ENCODE peak calls at places on chromosomes 5 and 9, in seven cellular contexts. One of them, this sample, is unnamed.

GRCh38 chr5:144882739-144883283 is 712.1 kb downstream of the KCTD16 start:
- DNase-seq in heart right ventricle: no peak
- DNase-seq in SK-N-SH: no peak
- DNase-seq in A549: no peak
- DNase-seq in left ventricle myocardium inferior: no peak
- DNase-seq in HL-60: no peak
- DNase-seq in neural progenitor cell: no peak
- DNase-seq in this sample: no peak

GRCh38 chr9:28439688-28440087 is 866.4 kb upstream of the C9orf72 start:
- DNase-seq in heart right ventricle: no peak
- DNase-seq in SK-N-SH: no peak
- DNase-seq in A549: no peak
- DNase-seq in left ventricle myocardium inferior: no peak
- DNase-seq in HL-60: no peak
- DNase-seq in neural progenitor cell: no peak
- DNase-seq in this sample: no peak

GRCh38 chr5:136030956-136031611 is 2.3 kb downstream of the TGFBI start:
- DNase-seq in heart right ventricle: no peak
- DNase-seq in SK-N-SH: peak; percentile 84
- DNase-seq in A549: no peak
- DNase-seq in left ventricle myocardium inferior: no peak
- DNase-seq in HL-60: no peak
- DNase-seq in neural progenitor cell: peak; percentile 39
- DNase-seq in this sample: peak; percentile 91

GRCh38 chr9:98009437-98009836 is 26.3 kb downstream of the ANP32B start:
- DNase-seq in heart right ventricle: no peak
- DNase-seq in SK-N-SH: no peak
- DNase-seq in A549: no peak
- DNase-seq in left ventricle myocardium inferior: no peak
- DNase-seq in HL-60: no peak
- DNase-seq in neural progenitor cell: no peak
- DNase-seq in this sample: no peak

GRCh38 chr5:178205010-178205748 is 846 bp downstream of the HNRNPAB start:
- DNase-seq in heart right ventricle: peak; percentile 81
- DNase-seq in SK-N-SH: peak; percentile 92
- DNase-seq in A549: peak; percentile 82
- DNase-seq in left ventricle myocardium inferior: peak; percentile 80
- DNase-seq in HL-60: no peak
- DNase-seq in neural progenitor cell: peak; percentile 84
- DNase-seq in this sample: peak; percentile 77

GRCh38 chr9:113298924-113299770 is 4.0 kb downstream of the RNF183 start:
- DNase-seq in heart right ventricle: no peak
- DNase-seq in SK-N-SH: no peak
- DNase-seq in A549: no peak
- DNase-seq in left ventricle myocardium inferior: no peak
- DNase-seq in HL-60: no peak
- DNase-seq in neural progenitor cell: no peak
- DNase-seq in this sample: no peak

GRCh38 chr5:1537166-1538154 is 13.7 kb upstream of the LPCAT1 start:
- DNase-seq in heart right ventricle: no peak
- DNase-seq in SK-N-SH: no peak
- DNase-seq in A549: no peak
- DNase-seq in left ventricle myocardium inferior: no peak
- DNase-seq in HL-60: no peak
- DNase-seq in neural progenitor cell: no peak
- DNase-seq in this sample: no peak

GRCh38 chr9:98826716-98827115 is 19.2 kb downstream of the GALNT12 start:
- DNase-seq in heart right ventricle: no peak
- DNase-seq in SK-N-SH: no peak
- DNase-seq in A549: no peak
- DNase-seq in left ventricle myocardium inferior: no peak
- DNase-seq in HL-60: no peak
- DNase-seq in neural progenitor cell: no peak
- DNase-seq in this sample: no peak

GRCh38 chr9:129001504-129002325 is 26.4 kb downstream of the SH3GLB2 start:
- DNase-seq in heart right ventricle: no peak
- DNase-seq in SK-N-SH: no peak
- DNase-seq in A549: no peak
- DNase-seq in left ventricle myocardium inferior: no peak
- DNase-seq in HL-60: no peak
- DNase-seq in neural progenitor cell: no peak
- DNase-seq in this sample: no peak

GRCh38 chr5:34412769-34413168 is 243.4 kb upstream of the RAI14 start:
- DNase-seq in heart right ventricle: no peak
- DNase-seq in SK-N-SH: no peak
- DNase-seq in A549: no peak
- DNase-seq in left ventricle myocardium inferior: no peak
- DNase-seq in HL-60: no peak
- DNase-seq in neural progenitor cell: no peak
- DNase-seq in this sample: no peak

GRCh38 chr9:112853882-112854585 is 36.6 kb downstream of the SLC46A2 start:
- DNase-seq in heart right ventricle: no peak
- DNase-seq in SK-N-SH: no peak
- DNase-seq in A549: no peak
- DNase-seq in left ventricle myocardium inferior: no peak
- DNase-seq in HL-60: no peak
- DNase-seq in neural progenitor cell: no peak
- DNase-seq in this sample: no peak

GRCh38 chr9:131598121-131598520 is 52.8 kb downstream of the PRRT1B start:
- DNase-seq in heart right ventricle: no peak
- DNase-seq in SK-N-SH: no peak
- DNase-seq in A549: no peak
- DNase-seq in left ventricle myocardium inferior: peak; percentile 55
- DNase-seq in HL-60: peak; percentile 99
- DNase-seq in neural progenitor cell: no peak
- DNase-seq in this sample: no peak

GRCh38 chr9:12719431-12719830 is 26.2 kb downstream of the TYRP1 start:
- DNase-seq in heart right ventricle: no peak
- DNase-seq in SK-N-SH: peak; percentile 22
- DNase-seq in A549: no peak
- DNase-seq in left ventricle myocardium inferior: no peak
- DNase-seq in HL-60: no peak
- DNase-seq in neural progenitor cell: peak; percentile 18
- DNase-seq in this sample: peak; percentile 51

GRCh38 chr5:78753093-78753531 is 104.5 kb upstream of the LHFPL2 start:
- DNase-seq in heart right ventricle: no peak
- DNase-seq in SK-N-SH: no peak
- DNase-seq in A549: no peak
- DNase-seq in left ventricle myocardium inferior: no peak
- DNase-seq in HL-60: no peak
- DNase-seq in neural progenitor cell: no peak
- DNase-seq in this sample: no peak

GRCh38 chr9:125805057-125805456 is 57.9 kb downstream of the PBX3 start:
- DNase-seq in heart right ventricle: no peak
- DNase-seq in SK-N-SH: no peak
- DNase-seq in A549: no peak
- DNase-seq in left ventricle myocardium inferior: no peak
- DNase-seq in HL-60: no peak
- DNase-seq in neural progenitor cell: no peak
- DNase-seq in this sample: no peak

GRCh38 chr5:81751836-81752643 is 1.1 kb upstream of the SSBP2 start:
- DNase-seq in heart right ventricle: no peak
- DNase-seq in SK-N-SH: no peak
- DNase-seq in A549: no peak
- DNase-seq in left ventricle myocardium inferior: no peak
- DNase-seq in HL-60: no peak
- DNase-seq in neural progenitor cell: peak; percentile 75
- DNase-seq in this sample: no peak

GRCh38 chr9:129036923-129037766 is 719 bp downstream of the MIGA2 start:
- DNase-seq in heart right ventricle: no peak
- DNase-seq in SK-N-SH: no peak
- DNase-seq in A549: no peak
- DNase-seq in left ventricle myocardium inferior: no peak
- DNase-seq in HL-60: no peak
- DNase-seq in neural progenitor cell: no peak
- DNase-seq in this sample: no peak

GRCh38 chr9:98231770-98232478 is 23.5 kb downstream of the TBC1D2 start:
- DNase-seq in heart right ventricle: no peak
- DNase-seq in SK-N-SH: no peak
- DNase-seq in A549: no peak
- DNase-seq in left ventricle myocardium inferior: no peak
- DNase-seq in HL-60: no peak
- DNase-seq in neural progenitor cell: no peak
- DNase-seq in this sample: peak; percentile 41

GRCh38 chr9:93463638-93464248 is 10.4 kb upstream of the FAM120AOS start:
- DNase-seq in heart right ventricle: no peak
- DNase-seq in SK-N-SH: no peak
- DNase-seq in A549: no peak
- DNase-seq in left ventricle myocardium inferior: no peak
- DNase-seq in HL-60: no peak
- DNase-seq in neural progenitor cell: no peak
- DNase-seq in this sample: no peak

GRCh38 chr9:93464395-93464794 is 11.0 kb upstream of the FAM120AOS start:
- DNase-seq in heart right ventricle: no peak
- DNase-seq in SK-N-SH: no peak
- DNase-seq in A549: no peak
- DNase-seq in left ventricle myocardium inferior: no peak
- DNase-seq in HL-60: no peak
- DNase-seq in neural progenitor cell: no peak
- DNase-seq in this sample: no peak

GRCh38 chr9:93466416-93467061 is 13.2 kb upstream of the FAM120AOS start:
- DNase-seq in heart right ventricle: no peak
- DNase-seq in SK-N-SH: no peak
- DNase-seq in A549: no peak
- DNase-seq in left ventricle myocardium inferior: no peak
- DNase-seq in HL-60: no peak
- DNase-seq in neural progenitor cell: no peak
- DNase-seq in this sample: no peak

GRCh38 chr9:93465853-93466252 is 12.5 kb upstream of the FAM120AOS start:
- DNase-seq in heart right ventricle: no peak
- DNase-seq in SK-N-SH: no peak
- DNase-seq in A549: no peak
- DNase-seq in left ventricle myocardium inferior: no peak
- DNase-seq in HL-60: no peak
- DNase-seq in neural progenitor cell: no peak
- DNase-seq in this sample: no peak

GRCh38 chr9:93464876-93465275 is 11.5 kb upstream of the FAM120AOS start:
- DNase-seq in heart right ventricle: no peak
- DNase-seq in SK-N-SH: no peak
- DNase-seq in A549: no peak
- DNase-seq in left ventricle myocardium inferior: no peak
- DNase-seq in HL-60: no peak
- DNase-seq in neural progenitor cell: no peak
- DNase-seq in this sample: peak; percentile 17
- TF ChIP-seq CTCF in heart right ventricle: peak; percentile 7
- TF ChIP-seq CTCF in SK-N-SH: no peak
- TF ChIP-seq CTCF in A549: no peak
- TF ChIP-seq CTCF in left ventricle myocardium inferior: no peak
- TF ChIP-seq CTCF in HL-60: no peak
- TF ChIP-seq CTCF in neural progenitor cell: no peak
- TF ChIP-seq CTCF in this sample: no peak

DNA sequence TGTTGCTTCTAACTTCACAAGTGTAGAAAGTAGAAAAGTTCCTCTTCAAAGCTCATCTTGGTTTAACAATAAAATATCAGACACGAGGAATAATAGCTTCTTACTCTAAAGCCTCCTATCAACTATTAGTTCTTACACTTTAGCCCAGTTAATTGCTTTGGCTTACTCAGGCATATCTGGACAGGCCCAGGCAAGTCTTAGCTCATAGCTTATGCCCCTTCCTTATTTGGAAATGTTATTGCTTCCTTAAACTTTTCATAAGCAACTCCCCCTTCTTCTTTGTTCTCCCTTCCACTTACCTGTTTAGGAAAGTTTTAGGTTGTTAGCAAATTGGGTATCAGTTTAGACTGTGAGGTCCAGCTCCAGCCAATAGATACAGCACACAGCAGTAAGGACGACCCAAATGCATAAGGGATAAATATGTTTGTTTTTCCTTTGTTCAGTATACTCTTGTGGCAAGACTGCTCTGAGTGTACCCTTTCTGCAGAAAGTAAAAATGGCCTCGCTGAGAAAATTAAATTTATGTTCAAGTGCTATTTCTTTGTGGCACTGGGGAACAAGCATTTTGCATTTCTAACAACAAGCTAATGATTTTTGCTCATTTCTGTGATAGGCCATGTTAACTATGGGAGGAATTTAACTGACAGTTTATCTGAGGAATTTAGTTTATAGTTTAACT is 162.1 kb downstream of the SMC2 start:
- DNase-seq in heart right ventricle: no peak
- DNase-seq in SK-N-SH: no peak
- DNase-seq in A549: no peak
- DNase-seq in left ventricle myocardium inferior: no peak
- DNase-seq in HL-60: no peak
- DNase-seq in neural progenitor cell: no peak
- DNase-seq in this sample: no peak
- H3K27ac ChIP-seq in heart right ventricle: no peak overlapping the region
- H3K27ac ChIP-seq in SK-N-SH: no peak overlapping the region
- H3K27ac ChIP-seq in A549: no peak overlapping the region
- H3K27ac ChIP-seq in left ventricle myocardium inferior: no peak overlapping the region
- H3K27ac ChIP-seq in HL-60: no peak overlapping the region
- H3K27ac ChIP-seq in neural progenitor cell: no peak overlapping the region
- H3K27ac ChIP-seq in this sample: no peak overlapping the region

DNA sequence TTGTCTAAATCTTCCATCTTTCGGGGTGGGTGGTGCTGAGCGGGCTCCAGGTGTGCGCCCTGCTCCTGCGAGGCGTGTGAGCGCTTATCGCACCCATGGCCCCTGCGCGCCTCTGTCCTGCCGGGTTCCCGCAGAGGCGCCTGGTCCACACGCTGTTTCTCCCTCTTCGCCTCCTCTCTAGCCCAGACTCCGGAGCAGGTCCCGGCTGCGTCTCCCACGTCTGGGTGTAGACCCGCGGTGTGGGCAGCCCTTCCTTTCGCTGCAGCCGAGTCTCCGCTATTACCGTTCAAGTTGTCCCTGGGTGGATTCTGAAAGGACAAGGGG is 40.5 kb upstream of the PLEKHG4B start:
- DNase-seq in heart right ventricle: no peak
- DNase-seq in SK-N-SH: no peak
- DNase-seq in A549: no peak
- DNase-seq in left ventricle myocardium inferior: no peak
- DNase-seq in HL-60: no peak
- DNase-seq in neural progenitor cell: no peak
- DNase-seq in this sample: no peak
- H3K4me3 ChIP-seq in heart right ventricle: no peak overlapping the region
- H3K4me3 ChIP-seq in SK-N-SH: no peak overlapping the region
- H3K4me3 ChIP-seq in A549: no peak overlapping the region
- H3K4me3 ChIP-seq in left ventricle myocardium inferior: no peak overlapping the region
- H3K4me3 ChIP-seq in HL-60: no peak overlapping the region
- H3K4me3 ChIP-seq in neural progenitor cell: peak overlapping the region; percentile 25
- H3K4me3 ChIP-seq in this sample: no peak overlapping the region

GRCh38 chr5:153752890-153753289 is 262.4 kb downstream of the GRIA1 start:
- DNase-seq in heart right ventricle: no peak
- DNase-seq in SK-N-SH: no peak
- DNase-seq in A549: no peak
- DNase-seq in left ventricle myocardium inferior: no peak
- DNase-seq in HL-60: no peak
- DNase-seq in neural progenitor cell: no peak
- DNase-seq in this sample: no peak

GRCh38 chr5:153745778-153746420 is 255.4 kb downstream of the GRIA1 start:
- DNase-seq in heart right ventricle: no peak
- DNase-seq in SK-N-SH: no peak
- DNase-seq in A549: no peak
- DNase-seq in left ventricle myocardium inferior: no peak
- DNase-seq in HL-60: no peak
- DNase-seq in neural progenitor cell: no peak
- DNase-seq in this sample: no peak

GRCh38 chr5:153746440-153746839 is 256.0 kb downstream of the GRIA1 start:
- DNase-seq in heart right ventricle: no peak
- DNase-seq in SK-N-SH: no peak
- DNase-seq in A549: no peak
- DNase-seq in left ventricle myocardium inferior: no peak
- DNase-seq in HL-60: no peak
- DNase-seq in neural progenitor cell: no peak
- DNase-seq in this sample: no peak

GRCh38 chr5:153749941-153750340 is 259.5 kb downstream of the GRIA1 start:
- DNase-seq in heart right ventricle: no peak
- DNase-seq in SK-N-SH: no peak
- DNase-seq in A549: no peak
- DNase-seq in left ventricle myocardium inferior: no peak
- DNase-seq in HL-60: no peak
- DNase-seq in neural progenitor cell: peak; percentile 65
- DNase-seq in this sample: no peak

GRCh38 chr5:153748823-153749222 is 258.4 kb downstream of the GRIA1 start:
- DNase-seq in heart right ventricle: no peak
- DNase-seq in SK-N-SH: no peak
- DNase-seq in A549: no peak
- DNase-seq in left ventricle myocardium inferior: no peak
- DNase-seq in HL-60: no peak
- DNase-seq in neural progenitor cell: no peak
- DNase-seq in this sample: no peak
- TF ChIP-seq CTCF in heart right ventricle: no peak
- TF ChIP-seq CTCF in SK-N-SH: no peak
- TF ChIP-seq CTCF in A549: no peak
- TF ChIP-seq CTCF in left ventricle myocardium inferior: no peak
- TF ChIP-seq CTCF in HL-60: no peak
- TF ChIP-seq CTCF in neural progenitor cell: no peak
- TF ChIP-seq CTCF in this sample: no peak

This sample was measured in A673.